ENCODE peak calls at places on chromosomes 6 and 20, in ten cellular contexts. C is NCI-H1105, S is AG08395, B is left cardiac atrium, Q is ovary, K is lower lobe of right lung, N is NCI-H2081, G is stromal cell of bone marrow, T is DMS 273 treated with DMSO at 0.1 percent for 48 hours, R is heart left ventricle. Z is an unnamed sample.

GRCh38 chr6:17276766-17277165 is 4.4 kb upstream of the RBM24 start:
- DNase-seq in C (no peak), S (no peak), B (peak), Q (no peak), K (no peak), N (no peak), G (no peak), T (no peak), R (peak), Z (no peak)

GRCh38 chr6:113697642-113698410 is 159.3 kb upstream of the MARCKS start:
- DNase-seq in C (no peak), S (peak), B (no peak), Q (no peak), K (no peak), N (no peak), G (peak), T (no peak), R (no peak), Z (peak)

GRCh38 chr6:121688974-121689373 is 253.5 kb downstream of the GJA1 start:
- DNase-seq in C (no peak), S (no peak), B (no peak), Q (no peak), K (no peak), N (no peak), G (no peak), T (no peak), R (no peak), Z (no peak)

GRCh38 chr20:36624925-36625324 is 19.3 kb downstream of the RAB5IF start:
- DNase-seq in C (no peak), S (no peak), B (no peak), Q (no peak), K (no peak), N (no peak), G (no peak), T (no peak), R (no peak), Z (no peak)

GRCh38 chr20:10935658-10936057 is 261.9 kb upstream of the JAG1 start:
- DNase-seq in C (no peak), S (no peak), B (no peak), Q (no peak), K (no peak), N (no peak), G (no peak), T (no peak), R (no peak), Z (no peak)

GRCh38 chr20:63215101-63216040 is 560 bp downstream of the YTHDF1 start:
- DNase-seq in C (peak), S (peak), B (no peak), Q (peak), K (no peak), N (peak), G (peak), T (no peak), R (no peak), Z (peak)

GRCh38 chr6:21870071-21870729 is 276.6 kb downstream of the SOX4 start:
- DNase-seq in C (no peak), S (no peak), B (no peak), Q (no peak), K (no peak), N (no peak), G (no peak), T (no peak), R (no peak), Z (peak)

GRCh38 chr20:62702886-62703852 is 5.5 kb upstream of the NTSR1 start:
- DNase-seq in C (no peak), S (peak), B (no peak), Q (no peak), K (no peak), N (peak), G (peak), T (peak), R (no peak), Z (peak)

GRCh38 chr20:53959849-53960585 is 110.4 kb downstream of the BCAS1 start:
- DNase-seq in C (no peak), S (peak), B (no peak), Q (no peak), K (no peak), N (no peak), G (peak), T (no peak), R (no peak), Z (peak)

GRCh38 chr20:62398120-62398821 is 8.8 kb downstream of the CABLES2 start:
- DNase-seq in C (no peak), S (no peak), B (no peak), Q (no peak), K (no peak), N (no peak), G (no peak), T (no peak), R (no peak), Z (no peak)

GRCh38 chr20:62832212-62832922 is 15.5 kb downstream of the COL9A3 start:
- DNase-seq in C (no peak), S (no peak), B (peak), Q (peak), K (peak), N (peak), G (no peak), T (peak), R (peak), Z (no peak)

GRCh38 chr20:14986026-14986655 is 648.7 kb upstream of the FLRT3 start:
- DNase-seq in C (no peak), S (no peak), B (peak), Q (no peak), K (peak), N (peak), G (no peak), T (no peak), R (no peak), Z (no peak)

GRCh38 chr6:7112741-7113313 is 5.1 kb downstream of the RREB1 start:
- DNase-seq in C (no peak), S (peak), B (peak), Q (no peak), K (no peak), N (peak), G (no peak), T (no peak), R (peak), Z (no peak)

GRCh38 chr6:10463491-10464481 is 48.9 kb upstream of the TFAP2A start:
- DNase-seq in C (no peak), S (no peak), B (no peak), Q (no peak), K (no peak), N (no peak), G (no peak), T (no peak), R (no peak), Z (no peak)

GRCh38 chr6:28709478-28710349 is 184.0 kb downstream of the GPX5 start:
- DNase-seq in C (peak), S (no peak), B (no peak), Q (no peak), K (no peak), N (no peak), G (no peak), T (no peak), R (no peak), Z (no peak)

GRCh38 chr20:62336775-62337557 is 30.1 kb downstream of the LAMA5 start:
- DNase-seq in C (no peak), S (no peak), B (no peak), Q (peak), K (no peak), N (no peak), G (no peak), T (no peak), R (no peak), Z (no peak)

GRCh38 chr20:21513181-21513663 is 642 bp downstream of the NKX2-2 start:
- DNase-seq in C (no peak), S (no peak), B (no peak), Q (no peak), K (peak), N (no peak), G (no peak), T (no peak), R (no peak), Z (no peak)

GRCh38 chr20:23141016-23141415 is 54.9 kb upstream of the CD93 start:
- DNase-seq in C (no peak), S (no peak), B (peak), Q (no peak), K (peak), N (no peak), G (no peak), T (no peak), R (no peak), Z (no peak)

GRCh38 chr6:46407785-46408530 is 83.3 kb downstream of the RCAN2 start:
- DNase-seq in C (no peak), S (peak), B (no peak), Q (peak), K (no peak), N (no peak), G (no peak), T (no peak), R (no peak), Z (peak)

GRCh38 chr6:132820629-132821381 is 6.4 kb downstream of the RPS12 start:
- DNase-seq in C (no peak), S (no peak), B (no peak), Q (no peak), K (no peak), N (no peak), G (no peak), T (peak), R (no peak), Z (peak)

GRCh38 chr6:85354761-85355618 is 94.9 kb upstream of the NT5E start:
- DNase-seq in C (peak), S (peak), B (peak), Q (peak), K (peak), N (peak), G (peak), T (peak), R (peak), Z (peak)

GRCh38 chr6:117449549-117450439 is 24.1 kb upstream of the ROS1 start:
- DNase-seq in C (peak), S (peak), B (peak), Q (peak), K (no peak), N (peak), G (peak), T (no peak), R (peak), Z (peak)

Z was measured in fibroblast of mammary gland.